ENCODE peak calls at places on chromosomes 12 and 14, in ten cellular contexts. One of them, this sample, is unnamed.

GRCh38 chr14:22656945-22657711 is 13.0 kb upstream of the OR6J1 start:
- DNase-seq in cardiac muscle cell: no peak
- DNase-seq in natural killer cell: no peak
- DNase-seq in spleen: no peak
- DNase-seq in cardiac fibroblast: peak
- DNase-seq in H1: no peak
- DNase-seq in CD4-positive, alpha-beta T cell: no peak
- DNase-seq in mammary epithelial cell: no peak
- DNase-seq in AG09319: no peak
- DNase-seq in gastrocnemius medialis: no peak
- DNase-seq in this sample: no peak

GRCh38 chr14:101992708-101993107 is 28.3 kb downstream of the DYNC1H1 start:
- DNase-seq in cardiac muscle cell: no peak
- DNase-seq in natural killer cell: no peak
- DNase-seq in spleen: no peak
- DNase-seq in cardiac fibroblast: no peak
- DNase-seq in H1: no peak
- DNase-seq in CD4-positive, alpha-beta T cell: no peak
- DNase-seq in mammary epithelial cell: no peak
- DNase-seq in AG09319: no peak
- DNase-seq in gastrocnemius medialis: no peak
- DNase-seq in this sample: no peak

GRCh38 chr14:21300892-21301291 is 21.0 kb downstream of the RPGRIP1 start:
- DNase-seq in cardiac muscle cell: peak
- DNase-seq in natural killer cell: peak
- DNase-seq in spleen: peak
- DNase-seq in cardiac fibroblast: no peak
- DNase-seq in H1: peak
- DNase-seq in CD4-positive, alpha-beta T cell: peak
- DNase-seq in mammary epithelial cell: no peak
- DNase-seq in AG09319: no peak
- DNase-seq in gastrocnemius medialis: no peak
- DNase-seq in this sample: no peak

GRCh38 chr12:92561543-92561899 is 141.3 kb upstream of the PLEKHG7 start:
- DNase-seq in cardiac muscle cell: no peak
- DNase-seq in natural killer cell: no peak
- DNase-seq in spleen: no peak
- DNase-seq in cardiac fibroblast: peak
- DNase-seq in H1: no peak
- DNase-seq in CD4-positive, alpha-beta T cell: no peak
- DNase-seq in mammary epithelial cell: peak
- DNase-seq in AG09319: peak
- DNase-seq in gastrocnemius medialis: peak
- DNase-seq in this sample: no peak

GRCh38 chr14:61802010-61802621 is 39.9 kb downstream of the SNAPC1 start:
- DNase-seq in cardiac muscle cell: no peak
- DNase-seq in natural killer cell: no peak
- DNase-seq in spleen: no peak
- DNase-seq in cardiac fibroblast: no peak
- DNase-seq in H1: no peak
- DNase-seq in CD4-positive, alpha-beta T cell: no peak
- DNase-seq in mammary epithelial cell: no peak
- DNase-seq in AG09319: no peak
- DNase-seq in gastrocnemius medialis: no peak
- DNase-seq in this sample: no peak

GRCh38 chr14:64695071-64695470 is 9.2 kb upstream of the PLEKHG3 start:
- DNase-seq in cardiac muscle cell: no peak
- DNase-seq in natural killer cell: no peak
- DNase-seq in spleen: no peak
- DNase-seq in cardiac fibroblast: no peak
- DNase-seq in H1: no peak
- DNase-seq in CD4-positive, alpha-beta T cell: no peak
- DNase-seq in mammary epithelial cell: no peak
- DNase-seq in AG09319: no peak
- DNase-seq in gastrocnemius medialis: no peak
- DNase-seq in this sample: no peak

GRCh38 chr14:95190857-95191256 is 33.5 kb upstream of the DICER1 start:
- DNase-seq in cardiac muscle cell: no peak
- DNase-seq in natural killer cell: no peak
- DNase-seq in spleen: no peak
- DNase-seq in cardiac fibroblast: no peak
- DNase-seq in H1: no peak
- DNase-seq in CD4-positive, alpha-beta T cell: no peak
- DNase-seq in mammary epithelial cell: no peak
- DNase-seq in AG09319: no peak
- DNase-seq in gastrocnemius medialis: no peak
- DNase-seq in this sample: no peak

GRCh38 chr14:39268393-39268792 is 34.7 kb downstream of the MIA2 start:
- DNase-seq in cardiac muscle cell: peak
- DNase-seq in natural killer cell: no peak
- DNase-seq in spleen: no peak
- DNase-seq in cardiac fibroblast: peak
- DNase-seq in H1: no peak
- DNase-seq in CD4-positive, alpha-beta T cell: no peak
- DNase-seq in mammary epithelial cell: peak
- DNase-seq in AG09319: no peak
- DNase-seq in gastrocnemius medialis: no peak
- DNase-seq in this sample: no peak

GRCh38 chr14:72256055-72256454 is 323.8 kb downstream of the RGS6 start:
- DNase-seq in cardiac muscle cell: no peak
- DNase-seq in natural killer cell: no peak
- DNase-seq in spleen: no peak
- DNase-seq in cardiac fibroblast: no peak
- DNase-seq in H1: no peak
- DNase-seq in CD4-positive, alpha-beta T cell: no peak
- DNase-seq in mammary epithelial cell: peak
- DNase-seq in AG09319: no peak
- DNase-seq in gastrocnemius medialis: no peak
- DNase-seq in this sample: peak

GRCh38 chr14:22536853-22537338 is 52.1 kb downstream of the DAD1 start:
- DNase-seq in cardiac muscle cell: no peak
- DNase-seq in natural killer cell: peak
- DNase-seq in spleen: no peak
- DNase-seq in cardiac fibroblast: peak
- DNase-seq in H1: no peak
- DNase-seq in CD4-positive, alpha-beta T cell: peak
- DNase-seq in mammary epithelial cell: peak
- DNase-seq in AG09319: peak
- DNase-seq in gastrocnemius medialis: peak
- DNase-seq in this sample: peak

GRCh38 chr12:64085996-64086395 is 136.1 kb downstream of the KICS2 start:
- DNase-seq in cardiac muscle cell: no peak
- DNase-seq in natural killer cell: no peak
- DNase-seq in spleen: no peak
- DNase-seq in cardiac fibroblast: peak
- DNase-seq in H1: no peak
- DNase-seq in CD4-positive, alpha-beta T cell: no peak
- DNase-seq in mammary epithelial cell: no peak
- DNase-seq in AG09319: peak
- DNase-seq in gastrocnemius medialis: no peak
- DNase-seq in this sample: no peak

GRCh38 chr14:77325746-77326094 is 4.9 kb downstream of the GSTZ1 start:
- DNase-seq in cardiac muscle cell: no peak
- DNase-seq in natural killer cell: no peak
- DNase-seq in spleen: no peak
- DNase-seq in cardiac fibroblast: no peak
- DNase-seq in H1: no peak
- DNase-seq in CD4-positive, alpha-beta T cell: no peak
- DNase-seq in mammary epithelial cell: no peak
- DNase-seq in AG09319: no peak
- DNase-seq in gastrocnemius medialis: no peak
- DNase-seq in this sample: no peak
- TF ChIP-seq CTCF in cardiac muscle cell: no peak
- TF ChIP-seq CTCF in natural killer cell: no peak
- TF ChIP-seq CTCF in spleen: no peak
- TF ChIP-seq CTCF in cardiac fibroblast: no peak
- TF ChIP-seq CTCF in H1: no peak
- TF ChIP-seq CTCF in CD4-positive, alpha-beta T cell: no peak
- TF ChIP-seq CTCF in mammary epithelial cell: no peak
- TF ChIP-seq CTCF in AG09319: no peak
- TF ChIP-seq CTCF in gastrocnemius medialis: no peak
- TF ChIP-seq CTCF in this sample: no peak

GRCh38 chr14:24670594-24670993 is 36.6 kb upstream of the GZMB start:
- DNase-seq in cardiac muscle cell: no peak
- DNase-seq in natural killer cell: peak
- DNase-seq in spleen: no peak
- DNase-seq in cardiac fibroblast: no peak
- DNase-seq in H1: no peak
- DNase-seq in CD4-positive, alpha-beta T cell: no peak
- DNase-seq in mammary epithelial cell: no peak
- DNase-seq in AG09319: no peak
- DNase-seq in gastrocnemius medialis: no peak
- DNase-seq in this sample: no peak
- TF ChIP-seq CTCF in cardiac muscle cell: no peak
- TF ChIP-seq CTCF in natural killer cell: no peak
- TF ChIP-seq CTCF in spleen: no peak
- TF ChIP-seq CTCF in cardiac fibroblast: no peak
- TF ChIP-seq CTCF in H1: no peak
- TF ChIP-seq CTCF in CD4-positive, alpha-beta T cell: no peak
- TF ChIP-seq CTCF in mammary epithelial cell: no peak
- TF ChIP-seq CTCF in AG09319: no peak
- TF ChIP-seq CTCF in gastrocnemius medialis: no peak
- TF ChIP-seq CTCF in this sample: no peak

GRCh38 chr14:58280954-58281787 is 17.2 kb upstream of the ARID4A start:
- DNase-seq in cardiac muscle cell: no peak
- DNase-seq in natural killer cell: no peak
- DNase-seq in spleen: no peak
- DNase-seq in cardiac fibroblast: peak
- DNase-seq in H1: no peak
- DNase-seq in CD4-positive, alpha-beta T cell: no peak
- DNase-seq in mammary epithelial cell: peak
- DNase-seq in AG09319: peak
- DNase-seq in gastrocnemius medialis: no peak
- DNase-seq in this sample: peak
- TF ChIP-seq CTCF in cardiac muscle cell: no peak
- TF ChIP-seq CTCF in natural killer cell: no peak
- TF ChIP-seq CTCF in spleen: no peak
- TF ChIP-seq CTCF in cardiac fibroblast: no peak
- TF ChIP-seq CTCF in H1: no peak
- TF ChIP-seq CTCF in CD4-positive, alpha-beta T cell: no peak
- TF ChIP-seq CTCF in mammary epithelial cell: no peak
- TF ChIP-seq CTCF in AG09319: no peak
- TF ChIP-seq CTCF in gastrocnemius medialis: no peak
- TF ChIP-seq CTCF in this sample: no peak

GRCh38 chr14:73722581-73722980 is 8.4 kb upstream of the PNMA1 start:
- DNase-seq in cardiac muscle cell: no peak
- DNase-seq in natural killer cell: no peak
- DNase-seq in spleen: no peak
- DNase-seq in cardiac fibroblast: no peak
- DNase-seq in H1: no peak
- DNase-seq in CD4-positive, alpha-beta T cell: no peak
- DNase-seq in mammary epithelial cell: no peak
- DNase-seq in AG09319: no peak
- DNase-seq in gastrocnemius medialis: no peak
- DNase-seq in this sample: no peak
- TF ChIP-seq CTCF in cardiac muscle cell: no peak
- TF ChIP-seq CTCF in natural killer cell: no peak
- TF ChIP-seq CTCF in spleen: no peak
- TF ChIP-seq CTCF in cardiac fibroblast: no peak
- TF ChIP-seq CTCF in H1: no peak
- TF ChIP-seq CTCF in CD4-positive, alpha-beta T cell: no peak
- TF ChIP-seq CTCF in mammary epithelial cell: no peak
- TF ChIP-seq CTCF in AG09319: no peak
- TF ChIP-seq CTCF in gastrocnemius medialis: no peak
- TF ChIP-seq CTCF in this sample: no peak

DNA sequence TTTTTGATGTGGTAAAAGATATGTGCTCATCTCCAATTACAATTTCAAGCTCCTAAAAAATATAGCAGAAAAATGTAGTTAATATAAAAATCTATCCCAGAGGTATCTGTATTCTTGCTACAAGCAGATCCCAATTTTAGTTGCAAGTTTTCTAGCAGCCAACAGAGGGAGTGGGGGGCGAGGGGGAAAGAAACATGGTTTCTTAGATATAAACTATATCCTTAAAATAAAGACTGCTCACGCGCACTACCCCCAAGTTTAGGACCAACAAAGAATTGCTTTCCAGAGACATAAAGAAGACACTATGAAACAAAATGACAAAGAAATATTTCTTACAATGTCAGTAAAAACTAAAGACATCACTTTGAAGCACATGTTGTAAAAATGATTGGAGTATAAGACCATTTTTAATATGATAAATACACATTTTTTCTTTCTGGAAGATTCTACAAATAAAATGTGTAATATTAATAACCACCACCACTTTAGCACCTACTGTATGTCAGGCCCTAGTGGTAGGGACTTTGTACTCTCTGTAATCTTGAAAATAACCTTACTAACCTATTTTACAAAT is 5.4 kb downstream of the MAGOHB start:
- DNase-seq in cardiac muscle cell: no peak
- DNase-seq in natural killer cell: no peak
- DNase-seq in spleen: no peak
- DNase-seq in cardiac fibroblast: peak
- DNase-seq in H1: no peak
- DNase-seq in CD4-positive, alpha-beta T cell: no peak
- DNase-seq in mammary epithelial cell: no peak
- DNase-seq in AG09319: no peak
- DNase-seq in gastrocnemius medialis: no peak
- DNase-seq in this sample: peak
- TF ChIP-seq CTCF in cardiac muscle cell: peak
- TF ChIP-seq CTCF in natural killer cell: no peak
- TF ChIP-seq CTCF in spleen: no peak
- TF ChIP-seq CTCF in cardiac fibroblast: peak
- TF ChIP-seq CTCF in H1: no peak
- TF ChIP-seq CTCF in CD4-positive, alpha-beta T cell: no peak
- TF ChIP-seq CTCF in mammary epithelial cell: peak
- TF ChIP-seq CTCF in AG09319: peak
- TF ChIP-seq CTCF in gastrocnemius medialis: no peak
- TF ChIP-seq CTCF in this sample: no peak

GRCh38 chr12:18907793-18908580 is 170.1 kb downstream of the CAPZA3 start:
- DNase-seq in cardiac muscle cell: no peak
- DNase-seq in natural killer cell: no peak
- DNase-seq in spleen: no peak
- DNase-seq in cardiac fibroblast: no peak
- DNase-seq in H1: no peak
- DNase-seq in CD4-positive, alpha-beta T cell: no peak
- DNase-seq in mammary epithelial cell: no peak
- DNase-seq in AG09319: no peak
- DNase-seq in gastrocnemius medialis: no peak
- DNase-seq in this sample: no peak
- TF ChIP-seq CTCF in cardiac muscle cell: no peak
- TF ChIP-seq CTCF in natural killer cell: no peak
- TF ChIP-seq CTCF in spleen: no peak
- TF ChIP-seq CTCF in cardiac fibroblast: no peak
- TF ChIP-seq CTCF in H1: no peak
- TF ChIP-seq CTCF in CD4-positive, alpha-beta T cell: no peak
- TF ChIP-seq CTCF in mammary epithelial cell: no peak
- TF ChIP-seq CTCF in AG09319: no peak
- TF ChIP-seq CTCF in gastrocnemius medialis: no peak
- TF ChIP-seq CTCF in this sample: no peak

GRCh38 chr12:6925543-6926279 is 2.0 kb upstream of the ATN1 start:
- DNase-seq in cardiac muscle cell: peak
- DNase-seq in natural killer cell: no peak
- DNase-seq in spleen: peak
- DNase-seq in cardiac fibroblast: peak
- DNase-seq in H1: peak
- DNase-seq in CD4-positive, alpha-beta T cell: no peak
- DNase-seq in mammary epithelial cell: peak
- DNase-seq in AG09319: peak
- DNase-seq in gastrocnemius medialis: no peak
- DNase-seq in this sample: peak
- TF ChIP-seq CTCF in cardiac muscle cell: no peak
- TF ChIP-seq CTCF in natural killer cell: no peak
- TF ChIP-seq CTCF in spleen: no peak
- TF ChIP-seq CTCF in cardiac fibroblast: no peak
- TF ChIP-seq CTCF in H1: no peak
- TF ChIP-seq CTCF in CD4-positive, alpha-beta T cell: no peak
- TF ChIP-seq CTCF in mammary epithelial cell: no peak
- TF ChIP-seq CTCF in AG09319: no peak
- TF ChIP-seq CTCF in gastrocnemius medialis: no peak
- TF ChIP-seq CTCF in this sample: no peak